ENCODE peak calls at places on chromosomes 12 and 14, in four cellular contexts. A is AG04450, D is nucleus accumbens, F is HFF-Myc. U is an unnamed sample.

GRCh38 chr12:99920561-99920960 is 64.2 kb downstream of the ANKS1B start:
- DNase-seq in F (no peak), A (no peak), D (no peak), U (no peak)

GRCh38 chr14:100955201-100955600 is 51.7 kb upstream of the RTL1 start:
- DNase-seq in A (peak), D (no peak), F (no peak), U (no peak)

GRCh38 chr12:132346496-132347470 is 17.4 kb upstream of the GALNT9 start:
- DNase-seq in A (no peak), F (no peak), D (no peak), U (no peak)

GRCh38 chr12:107560194-107560905 is 125.2 kb upstream of the PWP1 start:
- DNase-seq in D (no peak), A (no peak), F (no peak), U (no peak)

GRCh38 chr14:38989917-38990546 is 113.0 kb downstream of the SEC23A start:
- DNase-seq in F (no peak), A (no peak), D (no peak), U (no peak)

GRCh38 chr14:54804720-54805060 is 97.9 kb downstream of the GCH1 start:
- DNase-seq in F (no peak), A (no peak), D (no peak), U (no peak)

GRCh38 chr12:45638386-45638785 is 91.1 kb upstream of the ARID2 start:
- DNase-seq in A (no peak), F (no peak), D (no peak), U (no peak)

GRCh38 chr14:89221109-89221508 is 195.9 kb downstream of the FOXN3 start:
- DNase-seq in D (no peak), A (peak), F (peak), U (peak)

GRCh38 chr12:121719926-121720414 is 7.4 kb downstream of the TMEM120B start:
- DNase-seq in A (peak), D (peak), F (peak), U (no peak)

GRCh38 chr12:55789171-55789570 is 28.4 kb downstream of the SARNP start:
- DNase-seq in D (no peak), F (no peak), A (no peak), U (no peak)

GRCh38 chr12:6285532-6286306 is 24.8 kb upstream of the PLEKHG6 start:
- DNase-seq in F (no peak), A (no peak), D (no peak), U (no peak)

GRCh38 chr12:53221203-53222076 is 10.6 kb downstream of the RARG start:
- DNase-seq in A (no peak), D (no peak), F (no peak), U (no peak)

GRCh38 chr14:96263347-96264199 is 7.6 kb downstream of the BDKRB1 start:
- DNase-seq in A (no peak), D (no peak), F (no peak), U (no peak)

GRCh38 chr14:65421201-65421981 is 8.9 kb downstream of the FUT8 start:
- DNase-seq in D (no peak), A (peak), F (peak), U (no peak)

GRCh38 chr12:53171725-53172329 is 8.7 kb upstream of the ZNF740 start:
- DNase-seq in D (no peak), F (no peak), A (no peak), U (no peak)